ENCODE peak calls at places on chromosome 16, in eight cellular contexts. Q is aorta; A is A673; H is GM23248; L is upper lobe of left lung; U is pancreas; C is CD8-positive, alpha-beta T cell; J is PC-9. G is an unnamed sample.
A peak's percentile ranks its signal among the peaks of the same experiment; 100 is the strongest.

GRCh38 chr16:58807276-58807675 is 73.2 kb upstream of the GOT2 start:
- DNase-seq in Q (no peak), A (no peak), H (no peak), L (no peak), U (no peak), C (no peak), J (no peak), G (no peak)

GRCh38 chr16:55534773-55535172 is 25.9 kb downstream of the LPCAT2 start:
- DNase-seq in Q (no peak), A (no peak), H (no peak), L (no peak), U (no peak), C (no peak), J (no peak), G (no peak)

GRCh38 chr16:57923418-57923817 is 47.5 kb downstream of the CNGB1 start:
- DNase-seq in Q (no peak), A (no peak), H (no peak), L (no peak), U (no peak), C (no peak), J (no peak), G (no peak)

GRCh38 chr16:6684076-6684673 is 648.5 kb upstream of the RBFOX1 start:
- DNase-seq in Q (no peak), A (peak; percentile 30), H (peak; percentile 30), L (no peak), U (no peak), C (no peak), J (peak; percentile 26), G (no peak)

GRCh38 chr16:77993586-77993985 is 28.8 kb upstream of the CLEC3A start:
- DNase-seq in Q (peak; percentile 65), A (peak; percentile 65), H (peak; percentile 54), L (no peak), U (no peak), C (no peak), J (no peak), G (no peak)

GRCh38 chr16:53893731-53894435 is 189.9 kb downstream of the FTO start:
- DNase-seq in Q (peak; percentile 58), A (peak; percentile 44), H (peak; percentile 89), L (peak; percentile 53), U (no peak), C (no peak), J (no peak), G (no peak)

GRCh38 chr16:87298857-87299465 is 18.2 kb downstream of the C16orf95 start:
- DNase-seq in Q (no peak), A (no peak), H (no peak), L (no peak), U (no peak), C (no peak), J (no peak), G (no peak)

GRCh38 chr16:47925811-47926460 is 229.9 kb downstream of the ABCC12 start:
- DNase-seq in Q (no peak), A (no peak), H (no peak), L (no peak), U (no peak), C (no peak), J (peak; percentile 41), G (no peak)

GRCh38 chr16:77869997-77870813 is 81.8 kb downstream of the VAT1L start:
- DNase-seq in Q (peak; percentile 71), A (peak; percentile 29), H (peak; percentile 14), L (no peak), U (no peak), C (no peak), J (no peak), G (no peak)

GRCh38 chr16:60674241-60674640 is 1362.0 kb downstream of the CDH8 start:
- DNase-seq in Q (no peak), A (no peak), H (no peak), L (no peak), U (no peak), C (no peak), J (no peak), G (no peak)

GRCh38 chr16:50844840-50845239 is 103.0 kb downstream of the CYLD start:
- DNase-seq in Q (no peak), A (no peak), H (no peak), L (no peak), U (no peak), C (no peak), J (no peak), G (no peak)

GRCh38 chr16:27770271-27771196 is 220.6 kb downstream of the KATNIP start:
- DNase-seq in Q (no peak), A (no peak), H (no peak), L (no peak), U (no peak), C (no peak), J (no peak), G (no peak)

GRCh38 chr16:11696266-11697012 is 28.2 kb downstream of the SNN start:
- DNase-seq in Q (no peak), A (no peak), H (no peak), L (no peak), U (no peak), C (no peak), J (no peak), G (no peak)

GRCh38 chr16:17529982-17530760 is 59.4 kb upstream of the XYLT1 start:
- DNase-seq in Q (no peak), A (no peak), H (no peak), L (no peak), U (no peak), C (peak; percentile 5), J (no peak), G (no peak)

GRCh38 chr16:85162478-85163277 is 50.4 kb upstream of the CIBAR2 start:
- DNase-seq in Q (peak; percentile 88), A (peak; percentile 40), H (peak; percentile 95), L (no peak), U (no peak), C (no peak), J (no peak), G (no peak)

GRCh38 chr16:29907973-29908372 is 7.7 kb downstream of the ASPHD1 start:
- DNase-seq in Q (no peak), A (no peak), H (no peak), L (no peak), U (no peak), C (no peak), J (no peak), G (no peak)

GRCh38 chr16:80085606-80086005 is 455.2 kb upstream of the DYNLRB2 start:
- DNase-seq in Q (no peak), A (no peak), H (no peak), L (no peak), U (no peak), C (no peak), J (no peak), G (no peak)

GRCh38 chr16:10601444-10602401 is 21.3 kb upstream of the EMP2 start:
- DNase-seq in Q (no peak), A (no peak), H (no peak), L (peak; percentile 80), U (no peak), C (no peak), J (no peak), G (no peak)

GRCh38 chr16:924063-924462 is 46.7 kb downstream of the LMF1 start:
- DNase-seq in Q (no peak), A (peak; percentile 46), H (no peak), L (no peak), U (no peak), C (no peak), J (no peak), G (no peak)
- H3K9me3 ChIP-seq in Q (no peaks in the 10 kb centered on the region), A (peaks cover 4% of the 10 kb centered on the region), H (no peaks in the 10 kb centered on the region), L (no peaks in the 10 kb centered on the region), U (no peaks in the 10 kb centered on the region), C (no peaks in the 10 kb centered on the region), J (no peaks in the 10 kb centered on the region), G (no peaks in the 10 kb centered on the region)

GRCh38 chr16:31893824-31894223 is 20.2 kb downstream of the ZNF267 start:
- DNase-seq in Q (no peak), A (no peak), H (no peak), L (no peak), U (no peak), C (no peak), J (no peak), G (no peak)

GRCh38 chr16:31886227-31886626 is 12.6 kb downstream of the ZNF267 start:
- DNase-seq in Q (no peak), A (no peak), H (no peak), L (no peak), U (no peak), C (no peak), J (no peak), G (no peak)

DNA sequence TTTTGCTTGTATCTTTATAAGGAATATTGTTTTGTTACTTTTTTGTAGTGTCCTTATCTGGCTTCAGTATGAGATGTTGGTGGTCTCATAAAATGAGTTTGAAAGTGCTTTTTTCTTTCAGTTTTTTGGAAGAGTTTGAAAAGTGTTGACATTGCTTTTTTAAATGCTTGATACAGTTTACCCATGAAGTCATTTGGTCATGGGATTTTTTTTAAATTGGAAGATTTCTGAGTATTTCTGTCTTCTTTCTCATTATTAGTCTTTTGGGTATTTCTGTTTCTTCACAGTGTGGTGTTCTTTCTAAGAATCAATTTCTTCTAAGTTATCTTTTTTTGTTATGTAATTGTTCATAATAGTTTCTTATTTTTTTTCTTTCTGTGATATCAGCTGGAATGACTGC is 15.1 kb downstream of the ZNF267 start:
- DNase-seq in Q (no peak), A (no peak), H (no peak), L (no peak), U (no peak), C (no peak), J (no peak), G (no peak)
- H3K9me3 ChIP-seq in Q (no peaks in the 10 kb centered on the region), A (peaks cover 24% of the 10 kb centered on the region), H (no peaks in the 10 kb centered on the region), L (peaks cover 13% of the 10 kb centered on the region), U (no peaks in the 10 kb centered on the region), C (no peaks in the 10 kb centered on the region), J (peaks cover 23% of the 10 kb centered on the region), G (peaks cover 16% of the 10 kb centered on the region)

DNA sequence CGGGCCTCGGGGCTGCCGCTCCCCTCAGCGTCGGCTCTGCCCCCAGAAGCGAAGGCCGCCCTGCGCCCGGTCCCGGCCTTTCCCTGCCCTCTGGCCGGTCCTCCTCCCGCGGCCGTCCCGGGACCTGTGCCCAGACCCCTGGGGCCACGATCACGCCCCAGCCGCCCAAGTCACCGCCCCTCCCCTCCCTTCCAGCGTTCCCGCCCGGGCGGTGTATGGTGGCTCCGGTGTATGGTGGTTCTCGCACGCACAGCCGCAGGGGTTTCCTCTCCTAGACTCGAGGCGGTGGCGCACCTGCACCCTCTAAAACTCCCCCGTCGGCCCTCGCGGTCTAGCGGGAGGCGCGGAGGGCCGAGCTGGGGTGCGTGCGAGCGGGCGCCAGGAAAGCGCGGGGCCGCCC is 10.0 kb downstream of the TIGD7 start:
- DNase-seq in Q (no peak), A (no peak), H (no peak), L (no peak), U (no peak), C (no peak), J (no peak), G (no peak)
- H3K9me3 ChIP-seq in Q (peaks cover 23% of the 10 kb centered on the region), A (peaks cover 85% of the 10 kb centered on the region), H (no peaks in the 10 kb centered on the region), L (peaks cover 100% of the 10 kb centered on the region), U (peaks cover 4% of the 10 kb centered on the region), C (peaks cover 53% of the 10 kb centered on the region), J (peaks cover 63% of the 10 kb centered on the region), G (peaks cover 19% of the 10 kb centered on the region)

DNA sequence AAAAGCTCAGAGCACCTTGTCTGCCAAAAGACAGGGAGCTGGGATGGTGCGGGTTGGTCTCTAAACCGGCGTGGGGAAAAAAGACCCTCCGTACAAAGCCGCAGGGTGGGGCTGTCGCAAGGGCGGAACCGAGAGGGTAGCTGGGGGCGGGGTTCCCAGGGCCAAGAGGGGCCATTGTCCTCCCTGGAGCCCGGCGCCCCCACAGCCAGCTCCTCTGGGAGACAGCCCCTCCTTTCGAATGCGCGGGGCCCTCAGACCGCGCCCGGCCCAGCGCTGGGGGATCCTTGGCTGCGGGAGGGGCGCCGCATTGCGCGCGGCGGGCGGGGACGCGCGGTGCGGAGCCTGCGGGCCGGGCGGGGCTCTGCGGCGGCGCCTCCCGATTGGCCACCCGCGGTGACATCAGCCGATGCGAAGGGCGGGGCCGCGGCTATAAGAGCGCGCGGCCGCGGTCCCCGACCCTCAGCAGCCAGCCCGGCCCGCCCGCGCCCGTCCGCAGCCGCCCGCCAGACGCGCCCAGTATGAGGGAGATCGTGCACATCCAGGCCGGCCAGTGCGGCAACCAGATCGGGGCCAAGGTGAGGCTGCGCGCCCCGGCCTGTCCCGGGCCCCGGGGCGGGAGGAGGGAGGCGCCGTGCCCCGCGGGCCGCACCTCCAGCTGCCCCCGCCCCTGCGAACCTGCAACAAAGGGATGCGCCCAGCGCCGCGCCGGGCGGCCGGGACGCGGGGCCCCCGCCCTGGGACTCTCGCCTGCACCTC is at the start of gene TUBB3:
- DNase-seq in Q (peak; percentile 85), A (peak; percentile 92), H (peak; percentile 94), L (peak; percentile 56), U (no peak), C (no peak), J (peak; percentile 89), G (peak; percentile 33)
- H3K9me3 ChIP-seq in Q (no peaks in the 10 kb centered on the region), A (no peaks in the 10 kb centered on the region), H (no peaks in the 10 kb centered on the region), L (no peaks in the 10 kb centered on the region), U (no peaks in the 10 kb centered on the region), C (no peaks in the 10 kb centered on the region), J (no peaks in the 10 kb centered on the region), G (no peaks in the 10 kb centered on the region)